ENCODE peak calls at places on chromosomes 2 and 18, in eight cellular contexts. S is HepG2, G is transverse colon, F is A549, J is sigmoid colon, P is upper lobe of left lung, E is IMR-90, D is HCT116. V is an unnamed sample.
A peak's percentile ranks its signal among the peaks of the same experiment; 100 is the strongest.

GRCh38 chr2:176999331-176999730 is 213.3 kb upstream of the HNRNPA3 start:
- DNase-seq in D (no peak), S (no peak), P (no peak), G (no peak), F (no peak), J (no peak), E (peak; percentile 1), V (no peak)

GRCh38 chr2:20563833-20564232 is 87.1 kb downstream of the HS1BP3 start:
- DNase-seq in S (no peak), G (no peak), P (no peak), J (no peak), F (no peak), E (peak; percentile 83), D (no peak), V (no peak)

GRCh38 chr2:176157499-176158305 is 595 bp downstream of the HOXD3 start:
- DNase-seq in G (peak; percentile 59), P (peak; percentile 80), E (no peak), D (no peak), J (no peak), S (no peak), F (no peak), V (no peak)

GRCh38 chr2:86807462-86808275 is 17.0 kb upstream of the CD8A start:
- DNase-seq in E (no peak), F (peak; percentile 77), P (peak; percentile 86), D (peak; percentile 75), S (peak; percentile 56), J (no peak), G (peak; percentile 58), V (no peak)

GRCh38 chr18:57621252-57621607 is 406 bp downstream of the NARS1 start:
- DNase-seq in G (no peak), S (no peak), J (no peak), D (no peak), E (no peak), P (peak; percentile 87), F (no peak), V (no peak)

GRCh38 chr2:135246856-135247255 is 194.8 kb downstream of the RAB3GAP1 start:
- DNase-seq in F (no peak), G (no peak), P (no peak), E (no peak), S (no peak), J (no peak), D (no peak), V (no peak)

GRCh38 chr2:38747819-38748218 is 3.3 kb downstream of the SRSF7 start:
- DNase-seq in S (no peak), G (no peak), F (no peak), P (no peak), J (no peak), D (no peak), E (no peak), V (no peak)

GRCh38 chr2:180524458-180524857 is 455.9 kb upstream of the UBE2E3 start:
- DNase-seq in P (no peak), S (no peak), D (no peak), E (peak; percentile 29), F (no peak), J (no peak), G (no peak), V (no peak)

GRCh38 chr2:138502253-138503086 is 900 bp downstream of the SPOPL start:
- DNase-seq in F (no peak), D (no peak), J (no peak), E (no peak), S (peak; percentile 42), P (no peak), G (no peak), V (no peak)

GRCh38 chr2:135882415-135882814 is 6.2 kb upstream of the MCM6 start:
- DNase-seq in J (no peak), S (no peak), P (no peak), F (no peak), D (no peak), G (no peak), E (no peak), V (no peak)

GRCh38 chr2:68646303-68646702 is 2.9 kb downstream of the PROKR1 start:
- DNase-seq in D (peak; percentile 1), F (no peak), S (peak; percentile 33), J (no peak), P (no peak), E (no peak), G (no peak), V (no peak)

GRCh38 chr2:231935207-231935524 is 9.0 kb upstream of the NPPC start:
- DNase-seq in E (peak; percentile 49), D (no peak), J (no peak), S (no peak), P (no peak), F (no peak), G (no peak), V (peak; percentile 61)

GRCh38 chr2:43426305-43427031 is 169.4 kb downstream of the THADA start:
- DNase-seq in E (peak; percentile 98), S (peak; percentile 94), G (peak; percentile 77), P (no peak), F (peak; percentile 88), J (peak; percentile 76), D (peak; percentile 96), V (peak; percentile 30)

GRCh38 chr2:127786048-127786809 is 24.7 kb downstream of the WDR33 start:
- DNase-seq in G (no peak), P (no peak), J (no peak), S (no peak), D (no peak), E (no peak), F (no peak), V (no peak)

GRCh38 chr2:102355526-102356380 is at the start of gene IL18R1:
- DNase-seq in P (peak; percentile 97), S (peak; percentile 53), J (peak; percentile 84), G (peak; percentile 84), F (peak; percentile 58), E (peak; percentile 69), D (peak; percentile 32), V (peak; percentile 84)

GRCh38 chr2:199465988-199466703 is 8.4 kb upstream of the SATB2 start:
- DNase-seq in F (no peak), G (peak; percentile 33), E (no peak), D (no peak), S (no peak), J (no peak), P (no peak), V (no peak)

GRCh38 chr2:205361272-205361671 is 321.0 kb upstream of the NRP2 start:
- DNase-seq in E (no peak), G (no peak), D (no peak), J (no peak), F (no peak), S (no peak), P (no peak), V (no peak)

DNA sequence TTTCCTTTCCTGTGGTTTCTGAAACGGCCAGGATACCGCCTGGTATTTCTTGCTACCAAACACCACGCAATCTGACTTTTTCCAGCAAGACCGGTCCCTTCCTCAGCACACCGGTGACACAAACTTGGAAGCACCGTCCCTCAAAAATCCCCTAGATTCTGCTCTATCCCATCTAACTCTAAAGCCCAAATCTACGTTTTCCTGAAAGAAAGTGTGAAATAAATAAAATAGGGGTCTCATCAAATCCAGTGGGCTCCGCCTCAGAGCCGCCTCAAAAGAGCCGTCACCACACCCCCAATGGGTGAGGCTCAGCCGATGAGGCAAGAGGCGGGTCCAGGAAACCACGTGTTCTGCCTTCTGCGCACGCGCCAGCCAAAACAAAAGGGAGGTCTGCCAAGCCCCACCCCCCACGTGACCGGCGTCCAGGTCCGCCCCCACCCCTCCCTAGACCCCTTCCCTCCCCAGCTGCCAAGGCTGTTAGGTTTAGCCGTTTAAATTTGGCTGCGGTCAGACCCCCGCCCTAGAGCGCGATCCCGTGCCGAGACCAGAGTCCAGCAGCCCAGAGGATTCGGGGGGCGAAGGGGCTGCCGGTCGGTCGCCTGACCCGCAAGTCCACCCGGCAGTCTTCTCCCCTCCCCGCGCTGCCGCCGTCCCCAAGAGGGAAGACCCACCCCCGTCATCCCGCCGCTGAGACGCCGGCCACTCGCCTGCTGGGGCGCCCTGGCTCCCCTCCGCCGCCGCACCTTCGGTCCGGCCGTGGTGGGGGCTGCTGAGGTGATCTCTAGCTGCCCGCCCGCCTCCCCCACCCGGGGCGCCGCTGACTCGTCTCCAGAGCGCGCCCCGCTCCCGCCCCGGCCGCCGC is 536 bp downstream of the KANSL1L start:
- DNase-seq in G (peak; percentile 98), J (peak; percentile 98), E (peak; percentile 94), F (peak; percentile 66), S (peak; percentile 94), P (peak; percentile 94), D (peak; percentile 88), V (peak; percentile 96)
- TF ChIP-seq POLR2A in G (peak; percentile 76), J (peak; percentile 97), E (peak; percentile 66), F (no peak), S (peak; percentile 74), P (peak; percentile 14), D (peak; percentile 10), V (no peak)

GRCh38 chr2:66553370-66553769 is 118.4 kb downstream of the MEIS1 start:
- DNase-seq in G (no peak), F (no peak), D (no peak), J (peak; percentile 78), P (no peak), S (no peak), E (no peak), V (peak; percentile 71)
- H3K4me3 ChIP-seq in G (no peak overlapping the region), F (no peak overlapping the region), D (no peak overlapping the region), J (no peak overlapping the region), P (no peak overlapping the region), S (no peak overlapping the region), E (no peak overlapping the region), V (no peak overlapping the region)

GRCh38 chr2:73528688-73529087 is 113.5 kb downstream of the NAT8 start:
- DNase-seq in D (no peak), J (no peak), G (no peak), F (no peak), E (no peak), P (no peak), S (no peak), V (no peak)
- TF ChIP-seq POLR2A in D (no peak), J (no peak), G (no peak), F (no peak), E (no peak), P (no peak), S (no peak), V (no peak)

DNA sequence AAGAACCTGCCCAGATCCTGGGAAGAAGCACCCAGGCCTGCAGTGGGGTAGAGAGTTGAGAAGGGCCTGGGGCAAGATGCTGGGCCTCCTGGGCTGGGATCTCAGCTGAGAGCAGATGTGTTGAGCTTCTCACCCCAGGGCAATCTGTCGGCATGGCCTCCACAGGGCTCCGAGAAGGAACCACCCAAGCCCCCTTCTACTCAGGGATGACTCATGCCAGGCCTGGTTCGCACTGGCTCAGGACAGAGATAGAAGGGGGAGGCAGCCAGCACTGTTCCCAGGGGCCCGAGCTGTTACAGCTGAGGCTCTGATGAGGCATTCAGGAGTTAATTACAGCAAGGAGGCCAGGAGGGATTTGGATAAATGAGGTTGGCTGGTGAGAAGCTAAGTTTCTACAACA is 62.5 kb downstream of the CENPO start:
- DNase-seq in S (no peak), G (no peak), E (peak; percentile 57), F (no peak), J (peak; percentile 70), D (no peak), P (no peak), V (peak; percentile 50)
- H3K4me3 ChIP-seq in S (no peak overlapping the region), G (no peak overlapping the region), E (no peak overlapping the region), F (no peak overlapping the region), J (no peak overlapping the region), D (no peak overlapping the region), P (no peak overlapping the region), V (no peak overlapping the region)

GRCh38 chr2:193796847-193797246 is 1602.1 kb upstream of the TMEFF2 start:
- DNase-seq in F (no peak), E (no peak), G (no peak), P (no peak), S (no peak), D (no peak), J (no peak), V (no peak)

GRCh38 chr2:193793914-193794313 is 1599.2 kb upstream of the TMEFF2 start:
- DNase-seq in E (no peak), S (no peak), P (no peak), G (no peak), J (no peak), D (no peak), F (no peak), V (no peak)
- TF ChIP-seq POLR2A in E (no peak), S (no peak), P (no peak), G (no peak), J (no peak), D (no peak), F (no peak), V (no peak)